ENCODE peak calls at places on chromosome 4, in four cellular contexts. E is HepG2, Q is K562, Z is HCT116. B is an unnamed sample.

GRCh38 chr4:125314676-125315570 is at the start of gene FAT4:
- DNase-seq in E (peak; percentile 88), Q (peak; percentile 32), Z (peak; percentile 85), B (peak; percentile 89)

GRCh38 chr4:126445596-126445995 is 1130.8 kb downstream of the FAT4 start:
- DNase-seq in Z (no peak), E (no peak), Q (no peak), B (no peak)

GRCh38 chr4:27010334-27010940 is 149.8 kb downstream of the STIM2 start:
- DNase-seq in E (peak; percentile 46), Q (peak; percentile 64), Z (peak; percentile 43), B (peak; percentile 54)

GRCh38 chr4:152431784-152432183 is 104.1 kb downstream of the FBXW7 start:
- DNase-seq in E (no peak), Q (no peak), Z (no peak), B (no peak)

GRCh38 chr4:52750819-52751348 is 341 bp downstream of the ERVMER34-1 start:
- DNase-seq in Z (peak; percentile 16), E (no peak), Q (no peak), B (no peak)

GRCh38 chr4:151537726-151538125 is 128.8 kb downstream of the FHIP1A start:
- DNase-seq in E (no peak), Z (no peak), Q (no peak), B (no peak)

GRCh38 chr4:93184093-93184492 is 644.5 kb upstream of the ATOH1 start:
- DNase-seq in E (no peak), Z (no peak), Q (no peak), B (no peak)

GRCh38 chr4:56134272-56134671 is 185.5 kb downstream of the CEP135 start:
- DNase-seq in Q (no peak), Z (no peak), E (peak; percentile 68), B (no peak)

GRCh38 chr4:68951078-68951805 is at the start of gene UGT2A3:
- DNase-seq in Q (no peak), E (peak; percentile 99), Z (no peak), B (no peak)

GRCh38 chr4:160276785-160277325 is 1174.0 kb downstream of the RAPGEF2 start:
- DNase-seq in Z (no peak), Q (no peak), E (no peak), B (no peak)

DNA sequence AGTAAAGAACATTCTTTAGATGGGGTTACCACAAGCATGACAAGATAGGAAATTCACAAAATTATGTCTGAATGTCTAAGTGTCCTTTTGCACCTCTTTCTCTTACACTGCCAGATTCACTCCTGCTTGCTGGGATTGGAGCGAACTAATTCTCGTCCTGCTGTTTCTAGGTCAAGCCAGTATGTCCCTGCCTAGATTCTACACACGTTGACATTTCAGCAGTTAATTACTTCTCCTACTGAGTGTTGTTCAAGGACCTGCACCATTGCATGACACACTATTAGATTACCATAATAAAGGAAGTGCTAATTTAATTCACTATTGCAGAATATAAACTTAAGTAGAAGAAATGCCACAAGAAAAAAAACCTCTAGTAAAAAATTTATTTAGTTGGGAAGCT is 1911.7 kb downstream of the PCDH7 start:
- DNase-seq in Q (no peak), E (no peak), Z (no peak), B (no peak)
- TF ChIP-seq RAD21 in Q (no peak), E (no peak), Z (no peak), B (no peak)

GRCh38 chr4:98293089-98293887 is 32.1 kb downstream of the RAP1GDS1 start:
- DNase-seq in Q (no peak), E (no peak), Z (no peak), B (no peak)

GRCh38 chr4:98289375-98289774 is 28.2 kb downstream of the RAP1GDS1 start:
- DNase-seq in Q (no peak), E (no peak), Z (no peak), B (no peak)

GRCh38 chr4:98285676-98286075 is 24.5 kb downstream of the RAP1GDS1 start:
- DNase-seq in E (no peak), Z (no peak), Q (no peak), B (no peak)

GRCh38 chr4:98287328-98287727 is 26.1 kb downstream of the RAP1GDS1 start:
- DNase-seq in E (no peak), Q (no peak), Z (no peak), B (no peak)

DNA sequence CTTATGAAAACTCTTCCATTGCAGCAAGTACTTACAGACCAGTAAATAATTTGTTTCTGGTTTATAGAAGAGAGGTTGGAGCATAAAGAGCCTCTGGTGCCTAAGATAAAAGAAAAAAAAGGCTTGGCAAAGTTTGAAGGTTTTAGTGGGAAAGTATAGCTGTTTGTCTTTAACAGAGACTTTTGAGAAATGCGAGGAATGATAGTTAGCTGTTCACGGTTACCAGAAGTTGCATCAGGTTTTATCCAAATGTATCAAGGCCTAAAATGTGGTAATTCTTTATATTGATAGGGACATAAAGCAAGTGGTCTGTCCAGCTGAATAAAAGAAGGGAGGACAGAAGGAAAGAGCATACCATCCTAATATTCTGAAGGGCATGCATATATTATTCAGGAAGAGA is 29.3 kb downstream of the RAP1GDS1 start:
- DNase-seq in E (no peak), Z (no peak), Q (no peak), B (no peak)
- TF ChIP-seq MAX in E (no peak), Z (no peak), Q (no peak), B (no peak)

GRCh38 chr4:161813889-161814288 is 349.9 kb downstream of the FSTL5 start:
- DNase-seq in E (no peak), Q (no peak), Z (no peak), B (no peak)
- TF ChIP-seq ELF1 in E (no peak), Q (no peak), Z (no peak), B (no peak)

DNA sequence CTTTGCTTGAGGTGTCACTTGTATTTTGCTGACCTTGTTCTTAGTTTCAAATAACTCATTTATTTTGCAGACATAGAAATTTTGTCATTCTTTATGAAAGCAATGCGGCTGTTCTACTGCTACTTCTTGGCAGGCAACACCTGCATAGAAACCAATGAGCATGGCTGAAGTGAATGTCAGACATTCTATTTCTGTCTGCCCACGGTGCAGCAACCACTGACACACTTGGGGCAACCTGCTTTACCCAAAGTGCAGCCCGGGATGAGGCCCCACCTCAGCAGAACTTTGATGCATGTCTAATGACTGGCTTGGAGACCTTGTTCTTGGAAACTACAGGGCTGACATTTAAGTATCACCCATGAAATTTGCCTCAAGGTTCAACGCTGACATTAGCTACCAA is 93.6 kb downstream of the RBM47 start:
- DNase-seq in E (no peak), Q (no peak), Z (no peak), B (no peak)
- TF ChIP-seq RAD21 in E (no peak), Q (no peak), Z (no peak), B (no peak)

GRCh38 chr4:158783775-158784174 is 14.9 kb downstream of the FNIP2 start:
- DNase-seq in Q (no peak), E (no peak), Z (no peak), B (no peak)

GRCh38 chr4:158778712-158779111 is 9.9 kb downstream of the FNIP2 start:
- DNase-seq in Q (no peak), E (no peak), Z (no peak), B (no peak)

GRCh38 chr4:158778065-158778711 is 9.4 kb downstream of the FNIP2 start:
- DNase-seq in E (no peak), Z (no peak), Q (no peak), B (no peak)

GRCh38 chr4:158782539-158783360 is 13.9 kb downstream of the FNIP2 start:
- DNase-seq in Q (no peak), Z (no peak), E (peak; percentile 72), B (no peak)

GRCh38 chr4:158781963-158782362 is 13.1 kb downstream of the FNIP2 start:
- DNase-seq in Q (no peak), Z (no peak), E (no peak), B (no peak)
- TF ChIP-seq MAX in Q (no peak), Z (no peak), E (no peak), B (no peak)

GRCh38 chr4:71229477-71230257 is 109.2 kb upstream of the SLC4A4 start:
- DNase-seq in Z (peak; percentile 7), Q (peak; percentile 37), E (peak; percentile 5), B (peak; percentile 36)
- TF ChIP-seq ELF1 in Z (no peak), Q (no peak), E (no peak), B (no peak)

DNA sequence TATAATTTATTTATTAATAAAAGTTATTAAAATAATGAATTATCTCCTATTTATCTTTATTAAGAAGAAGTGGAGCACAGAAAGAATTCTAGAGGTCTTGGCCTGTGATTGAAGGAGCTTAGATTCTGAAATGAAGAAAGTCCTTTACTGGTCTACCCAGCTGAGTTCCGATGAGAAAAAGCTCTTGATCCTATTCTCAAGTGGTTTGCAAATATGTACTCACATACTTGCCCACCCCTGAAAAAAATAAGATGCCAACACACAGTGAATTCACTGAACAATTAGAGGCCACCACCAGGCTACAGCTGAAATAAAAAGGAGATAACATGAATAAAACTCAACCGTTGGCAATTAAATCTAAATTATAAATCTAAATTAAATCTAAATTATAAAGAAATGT is 253.4 kb downstream of the MAPK10 start:
- DNase-seq in E (no peak), Z (no peak), Q (no peak), B (no peak)
- TF ChIP-seq RAD21 in E (no peak), Z (no peak), Q (no peak), B (no peak)